ENCODE peak calls at places on chromosomes 4 and X, in seven cellular contexts. A is fibroblast of the aortic adventitia; W is EL; Q is activated gamma-delta T cell treated with Interleukin-2 at 50 U/mL for 16 hours; C is CD4-positive, alpha-beta T cell; R is GM12891; S is RCC 7860. T is an unnamed sample.

GRCh38 chrX:32749075-32749474 is 462.3 kb downstream of the DMD start:
- DNase-seq in A (no peak), W (no peak), Q (no peak), C (no peak), R (no peak), S (no peak), T (no peak)

GRCh38 chr4:79686976-79687375 is 278.9 kb upstream of the GK2 start:
- DNase-seq in A (no peak), W (no peak), Q (no peak), C (no peak), R (no peak), S (no peak), T (no peak)

GRCh38 chrX:29941292-29941691 is 274.1 kb upstream of the MAGEB2 start:
- DNase-seq in A (peak), W (no peak), Q (no peak), C (no peak), R (no peak), S (no peak), T (no peak)

GRCh38 chrX:107978080-107978479 is 4.1 kb downstream of the TEX13B start:
- DNase-seq in A (no peak), W (no peak), Q (no peak), C (no peak), R (no peak), S (no peak), T (no peak)

GRCh38 chr4:57068237-57068981 is 41.8 kb downstream of the IGFBP7 start:
- DNase-seq in A (no peak), W (no peak), Q (no peak), C (no peak), R (no peak), S (no peak), T (no peak)

GRCh38 chr4:89681219-89681618 is 155.7 kb downstream of the SNCA start:
- DNase-seq in A (no peak), W (no peak), Q (no peak), C (no peak), R (no peak), S (no peak), T (no peak)

GRCh38 chrX:109684136-109684535 is 48.9 kb downstream of the ACSL4 start:
- DNase-seq in A (no peak), W (peak), Q (no peak), C (no peak), R (no peak), S (no peak), T (no peak)

GRCh38 chr4:150033109-150033508 is 45.1 kb upstream of the DCLK2 start:
- DNase-seq in A (no peak), W (peak), Q (no peak), C (no peak), R (no peak), S (no peak), T (no peak)

GRCh38 chr4:56654238-56654632 is 26.9 kb downstream of the HOPX start:
- DNase-seq in A (peak), W (no peak), Q (no peak), C (no peak), R (no peak), S (no peak), T (no peak)

GRCh38 chr4:4302001-4302400 is 11.9 kb downstream of the ZBTB49 start:
- DNase-seq in A (no peak), W (no peak), Q (no peak), C (no peak), R (no peak), S (no peak), T (no peak)

GRCh38 chrX:49264460-49264859 is at the start of gene FOXP3:
- DNase-seq in A (no peak), W (no peak), Q (no peak), C (no peak), R (no peak), S (no peak), T (no peak)

GRCh38 chrX:50893466-50893865 is 17.1 kb upstream of the BMP15 start:
- DNase-seq in A (no peak), W (no peak), Q (no peak), C (no peak), R (no peak), S (no peak), T (no peak)

GRCh38 chr4:137896221-137896737 is 345.9 kb downstream of the SLC7A11 start:
- DNase-seq in A (peak), W (no peak), Q (no peak), C (no peak), R (no peak), S (no peak), T (no peak)

GRCh38 chrX:133414399-133415275 is 652 bp downstream of the GPC4 start:
- DNase-seq in A (no peak), W (no peak), Q (no peak), C (no peak), R (no peak), S (no peak), T (no peak)

GRCh38 chr4:48131736-48132135 is 2.3 kb downstream of the TXK start:
- DNase-seq in A (no peak), W (no peak), Q (no peak), C (no peak), R (no peak), S (no peak), T (no peak)

GRCh38 chr4:74094227-74094626 is 4.8 kb downstream of the CXCL2 start:
- DNase-seq in A (no peak), W (no peak), Q (no peak), C (no peak), R (no peak), S (no peak), T (no peak)